ENCODE peak calls at places on chromosomes 12 and 14, in six cellular contexts. Q is Karpas-422, P is HCT116, A is SK-N-SH, C is neuronal stem cell, U is trophoblast cell. V is an unnamed sample.

GRCh38 chr12:113103756-113104450 is 31.7 kb downstream of the RASAL1 start:
- DNase-seq in Q (peak; percentile 90), P (no peak), A (peak; percentile 70), C (no peak), U (no peak), V (no peak)

GRCh38 chr12:121132601-121133481 is at the start of gene P2RX7:
- DNase-seq in Q (no peak), P (peak; percentile 56), A (peak; percentile 84), C (no peak), U (peak; percentile 97), V (peak; percentile 63)

GRCh38 chr12:75870878-75871277 is 160.7 kb downstream of the PHLDA1 start:
- DNase-seq in Q (no peak), P (no peak), A (no peak), C (no peak), U (no peak), V (no peak)

GRCh38 chr12:2457215-2458112 is 337.3 kb upstream of the FKBP4 start:
- DNase-seq in Q (no peak), P (no peak), A (no peak), C (no peak), U (no peak), V (no peak)

GRCh38 chr12:68804654-68805591 is 3.1 kb upstream of the MDM2 start:
- DNase-seq in Q (no peak), P (no peak), A (no peak), C (no peak), U (peak; percentile 71), V (no peak)

GRCh38 chr14:65336191-65336591 is 76.3 kb upstream of the FUT8 start:
- DNase-seq in Q (no peak), P (no peak), A (no peak), C (no peak), U (peak; percentile 19), V (peak; percentile 26)

GRCh38 chr12:98296462-98297079 is 218.8 kb upstream of the TMPO start:
- DNase-seq in Q (no peak), P (no peak), A (no peak), C (peak; percentile 20), U (peak; percentile 79), V (peak; percentile 8)

GRCh38 chr14:44041700-44042099 is 465.4 kb downstream of the FSCB start:
- DNase-seq in Q (no peak), P (no peak), A (no peak), C (no peak), U (no peak), V (no peak)

GRCh38 chr12:121239335-121239678 is 29.4 kb downstream of the P2RX4 start:
- DNase-seq in Q (no peak), P (no peak), A (no peak), C (no peak), U (no peak), V (no peak)

GRCh38 chr14:50003213-50004021 is 110.5 kb downstream of the ARF6 start:
- DNase-seq in Q (peak; percentile 97), P (peak; percentile 65), A (peak; percentile 78), C (peak; percentile 29), U (peak; percentile 62), V (peak; percentile 57)

GRCh38 chr12:45887544-45887943 is 102.8 kb downstream of the SCAF11 start:
- DNase-seq in Q (no peak), P (no peak), A (no peak), C (no peak), U (no peak), V (no peak)

GRCh38 chr12:21818627-21819026 is 44.1 kb upstream of the KCNJ8 start:
- DNase-seq in Q (no peak), P (no peak), A (no peak), C (no peak), U (no peak), V (no peak)

GRCh38 chr14:78029471-78030372 is 140.5 kb upstream of the NRXN3 start:
- DNase-seq in Q (no peak), P (no peak), A (no peak), C (no peak), U (no peak), V (no peak)

GRCh38 chr14:31961881-31962280 is 115.2 kb upstream of the ARHGAP5 start:
- DNase-seq in Q (no peak), P (no peak), A (no peak), C (no peak), U (peak; percentile 83), V (no peak)

GRCh38 chr14:100778951-100779690 is 46.8 kb upstream of the MEG3 start:
- DNase-seq in Q (no peak), P (no peak), A (no peak), C (no peak), U (no peak), V (no peak)

GRCh38 chr12:13444076-13444475 is 247.6 kb downstream of the EMP1 start:
- DNase-seq in Q (no peak), P (no peak), A (no peak), C (no peak), U (no peak), V (no peak)

DNA sequence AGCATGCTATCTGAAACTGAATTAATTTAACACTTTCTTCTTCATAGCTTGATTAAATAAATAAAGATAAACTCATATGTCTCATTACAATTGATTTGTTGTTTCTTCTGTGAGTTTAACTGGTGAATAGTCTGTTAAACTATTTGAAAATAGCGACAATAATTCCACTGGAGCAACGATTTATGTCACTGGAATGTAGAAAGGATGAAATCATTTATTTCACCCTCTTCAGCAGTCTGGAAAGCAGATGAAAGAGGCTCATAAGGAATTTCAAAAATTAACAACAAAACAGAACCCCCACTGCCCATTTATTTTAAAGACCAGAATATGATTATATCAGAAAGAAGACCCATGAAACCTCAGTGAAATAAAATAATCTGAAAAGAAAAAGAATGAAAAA is 1165.1 kb upstream of the USP15 start:
- DNase-seq in Q (no peak), P (no peak), A (no peak), C (no peak), U (no peak), V (no peak)
- H2AFZ ChIP-seq in Q (no peak overlapping the region), P (no peak overlapping the region), A (no peak overlapping the region), C (no peak overlapping the region), U (no peak overlapping the region), V (no peak overlapping the region)

GRCh38 chr14:42277840-42278239 is 671.2 kb downstream of the LRFN5 start:
- DNase-seq in Q (peak; percentile 67), P (no peak), A (no peak), C (no peak), U (no peak), V (no peak)
- H3K9me3 ChIP-seq in Q (no peaks in the 10 kb centered on the region), P (peaks cover 4% of the 10 kb centered on the region), A (no peaks in the 10 kb centered on the region), C (no peaks in the 10 kb centered on the region), U (no peaks in the 10 kb centered on the region), V (no peaks in the 10 kb centered on the region)

GRCh38 chr12:109357032-109357431 is 9.3 kb downstream of the MYO1H start:
- DNase-seq in Q (no peak), P (no peak), A (no peak), C (no peak), U (no peak), V (no peak)

GRCh38 chr12:109356586-109356985 is 8.9 kb downstream of the MYO1H start:
- DNase-seq in Q (peak; percentile 27), P (no peak), A (no peak), C (no peak), U (no peak), V (no peak)

GRCh38 chr12:109358154-109358869 is 10.6 kb downstream of the MYO1H start:
- DNase-seq in Q (no peak), P (no peak), A (peak; percentile 25), C (no peak), U (no peak), V (no peak)
- H2AFZ ChIP-seq in Q (peak overlapping the region; percentile 43), P (no peak overlapping the region), A (peak overlapping the region; percentile 42), C (no peak overlapping the region), U (no peak overlapping the region), V (no peak overlapping the region)

GRCh38 chr12:5439333-5439732 is 7.4 kb downstream of the NTF3 start:
- DNase-seq in Q (peak; percentile 50), P (no peak), A (no peak), C (no peak), U (no peak), V (no peak)

GRCh38 chr12:5435161-5435560 is 3.3 kb downstream of the NTF3 start:
- DNase-seq in Q (no peak), P (no peak), A (no peak), C (no peak), U (no peak), V (no peak)

GRCh38 chr12:5438671-5439200 is 6.8 kb downstream of the NTF3 start:
- DNase-seq in Q (no peak), P (no peak), A (no peak), C (no peak), U (peak; percentile 51), V (no peak)

GRCh38 chr12:5437657-5438056 is 5.7 kb downstream of the NTF3 start:
- DNase-seq in Q (no peak), P (no peak), A (no peak), C (no peak), U (no peak), V (no peak)

GRCh38 chr12:5437122-5437521 is 5.2 kb downstream of the NTF3 start:
- DNase-seq in Q (no peak), P (no peak), A (no peak), C (no peak), U (no peak), V (no peak)
- H3K9me3 ChIP-seq in Q (no peaks in the 10 kb centered on the region), P (no peaks in the 10 kb centered on the region), A (no peaks in the 10 kb centered on the region), C (peaks cover 4% of the 10 kb centered on the region), U (peaks cover 2% of the 10 kb centered on the region), V (no peaks in the 10 kb centered on the region)

GRCh38 chr14:68011629-68012028 is 192.1 kb downstream of the RAD51B start:
- DNase-seq in Q (no peak), P (no peak), A (no peak), C (no peak), U (no peak), V (no peak)
- H2AFZ ChIP-seq in Q (no peak overlapping the region), P (no peak overlapping the region), A (no peak overlapping the region), C (no peak overlapping the region), U (no peak overlapping the region), V (no peak overlapping the region)

DNA sequence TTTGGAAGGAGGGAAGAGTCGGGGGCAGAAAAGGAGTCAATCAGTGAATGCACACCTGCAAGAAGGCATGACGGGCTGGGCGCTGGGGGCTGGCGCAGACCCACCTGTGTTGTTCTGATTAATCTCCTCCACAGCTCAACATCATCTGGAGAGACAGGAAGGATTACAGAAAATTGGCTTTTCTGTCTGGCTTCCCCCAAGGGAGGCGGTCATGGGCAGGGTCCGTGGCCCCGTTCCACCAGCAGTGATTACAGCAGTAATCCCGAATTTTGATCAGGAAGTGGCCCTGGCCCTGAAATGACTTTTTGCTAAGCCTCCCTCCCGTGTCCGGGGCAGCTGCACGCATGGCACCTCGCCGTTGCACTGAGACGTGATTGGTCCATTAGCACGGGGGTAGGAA is 24.4 kb upstream of the GALNT9 start:
- DNase-seq in Q (no peak), P (no peak), A (no peak), C (no peak), U (no peak), V (no peak)
- H3K9me3 ChIP-seq in Q (peaks cover 5% of the 10 kb centered on the region), P (no peaks in the 10 kb centered on the region), A (no peaks in the 10 kb centered on the region), C (peaks cover 6% of the 10 kb centered on the region), U (peaks cover 16% of the 10 kb centered on the region), V (peaks cover 6% of the 10 kb centered on the region)

GRCh38 chr14:99660006-99660566 is 15.2 kb downstream of the HHIPL1 start:
- DNase-seq in Q (no peak), P (no peak), A (no peak), C (no peak), U (no peak), V (no peak)
- H2AFZ ChIP-seq in Q (no peak overlapping the region), P (no peak overlapping the region), A (no peak overlapping the region), C (peak overlapping the region; percentile 24), U (no peak overlapping the region), V (no peak overlapping the region)